ENCODE peak calls at places on chromosome 6, in four cellular contexts. Z is stimulated activated CD4-positive, alpha-beta T cell treated with anti-CD3 and anti-CD28 coated beads, Interleukin-4, amount 100 ng/mL, for 4 hours; P is left ventricle myocardium superior; X is substantia nigra. V is an unnamed sample.

GRCh38 chr6:6856538-6857523 is 250.9 kb upstream of the RREB1 start:
- DNase-seq in Z (peak; percentile 38), P (peak; percentile 66), X (peak; percentile 28), V (peak; percentile 77)

GRCh38 chr6:132188865-132189264 is 212.4 kb downstream of the MOXD1 start:
- DNase-seq in Z (no peak), P (no peak), X (no peak), V (no peak)

GRCh38 chr6:3194535-3195376 is 32.7 kb downstream of the TUBB2B start:
- DNase-seq in Z (no peak), P (no peak), X (peak; percentile 73), V (peak; percentile 25)

GRCh38 chr6:152828431-152828830 is 77.8 kb downstream of the VIP start:
- DNase-seq in Z (no peak), P (no peak), X (no peak), V (no peak)

GRCh38 chr6:107361568-107362270 is 97.6 kb downstream of the PDSS2 start:
- DNase-seq in Z (no peak), P (no peak), X (no peak), V (no peak)

GRCh38 chr6:132114201-132114860 is 163.2 kb upstream of the CCN2 start:
- DNase-seq in Z (no peak), P (no peak), X (no peak), V (no peak)

GRCh38 chr6:31401403-31401802 is 2.0 kb upstream of the MICA start:
- DNase-seq in Z (no peak), P (peak; percentile 45), X (no peak), V (no peak)

GRCh38 chr6:79586548-79586947 is 44.6 kb upstream of the SH3BGRL2 start:
- DNase-seq in Z (no peak), P (no peak), X (no peak), V (no peak)

GRCh38 chr6:42316390-42316970 is 98.8 kb upstream of the MRPS10 start:
- DNase-seq in Z (no peak), P (no peak), X (no peak), V (no peak)

GRCh38 chr6:32774428-32774827 is 11.1 kb upstream of the HLA-DQB2 start:
- DNase-seq in Z (no peak), P (no peak), X (no peak), V (no peak)

GRCh38 chr6:129844118-129844891 is 16.8 kb downstream of the TMEM244 start:
- DNase-seq in Z (no peak), P (no peak), X (no peak), V (no peak)

V was measured in right cardiac atrium.